ENCODE peak calls at places on chromosomes 13 and 19, in five cellular contexts. G is H9, U is neuronal stem cell, L is H1, V is trophoblast cell. W is an unnamed sample.
A peak's percentile ranks its signal among the peaks of the same experiment; 100 is the strongest.

GRCh38 chr19:51887522-51888498 is at the start of gene ZNF577:
- DNase-seq in L (peak; percentile 82), V (peak; percentile 93), G (peak; percentile 85), U (peak; percentile 78), W (peak; percentile 88)

GRCh38 chr13:53191091-53191490 is 162.5 kb downstream of the OLFM4 start:
- DNase-seq in L (no peak), V (peak; percentile 67), G (peak; percentile 59), U (peak; percentile 75), W (no peak)

GRCh38 chr13:106595623-106596022 is 27.7 kb upstream of the ARGLU1 start:
- DNase-seq in G (no peak), U (no peak), V (no peak), L (no peak), W (no peak)

GRCh38 chr13:39110518-39111097 is 72.4 kb downstream of the NHLRC3 start:
- DNase-seq in G (no peak), L (no peak), U (no peak), V (peak; percentile 42), W (no peak)

GRCh38 chr13:22455036-22455435 is 725.7 kb upstream of the SGCG start:
- DNase-seq in U (no peak), L (no peak), G (no peak), V (no peak), W (no peak)

GRCh38 chr13:114019367-114019766 is 45.5 kb upstream of the C13orf46 start:
- DNase-seq in V (no peak), L (no peak), G (peak; percentile 69), U (no peak), W (no peak)

GRCh38 chr13:39119422-39119821 is 81.2 kb downstream of the NHLRC3 start:
- DNase-seq in V (no peak), U (no peak), L (no peak), G (no peak), W (no peak)

GRCh38 chr13:30622551-30622950 is 4.8 kb downstream of the USPL1 start:
- DNase-seq in L (no peak), U (no peak), G (no peak), V (no peak), W (no peak)

GRCh38 chr19:33401683-33402420 is 28.3 kb downstream of the CEBPG start:
- DNase-seq in G (no peak), L (no peak), U (no peak), V (no peak), W (no peak)

GRCh38 chr19:37931941-37932655 is 25.1 kb downstream of the SIPA1L3 start:
- DNase-seq in G (peak; percentile 81), V (peak; percentile 29), U (peak; percentile 70), L (peak; percentile 78), W (peak; percentile 86)

GRCh38 chr13:20525601-20526544 is at the start of gene CRYL1:
- DNase-seq in L (peak; percentile 56), V (peak; percentile 68), U (peak; percentile 46), G (peak; percentile 45), W (peak; percentile 72)

GRCh38 chr13:110726726-110727125 is 13.2 kb downstream of the ING1 start:
- DNase-seq in L (no peak), G (no peak), U (no peak), V (no peak), W (no peak)

GRCh38 chr13:39968646-39969475 is 313.4 kb downstream of the COG6 start:
- DNase-seq in V (peak; percentile 38), L (no peak), G (no peak), U (no peak), W (no peak)

GRCh38 chr19:50328257-50329145 is 676 bp downstream of the KCNC3 start:
- DNase-seq in U (no peak), V (peak; percentile 38), G (peak; percentile 38), L (peak; percentile 71), W (no peak)

GRCh38 chr13:54078271-54078670 is 1049.7 kb downstream of the OLFM4 start:
- DNase-seq in G (no peak), U (no peak), L (no peak), V (no peak), W (no peak)

GRCh38 chr19:45125975-45126493 is 33.1 kb downstream of the PPP1R37 start:
- DNase-seq in L (peak; percentile 96), U (peak; percentile 41), V (peak; percentile 82), G (peak; percentile 89), W (peak; percentile 63)

GRCh38 chr19:4584670-4585460 is 25.4 kb upstream of the SEMA6B start:
- DNase-seq in L (peak; percentile 84), U (no peak), G (no peak), V (no peak), W (peak; percentile 40)

GRCh38 chr19:29519931-29520330 is 5.9 kb upstream of the VSTM2B start:
- DNase-seq in U (no peak), L (no peak), G (no peak), V (no peak), W (no peak)

GRCh38 chr19:5047251-5047935 is 78.5 kb downstream of the KDM4B start:
- DNase-seq in U (no peak), G (no peak), V (no peak), L (no peak), W (no peak)

GRCh38 chr13:77599351-77599750 is 63.8 kb downstream of the SCEL start:
- DNase-seq in U (no peak), V (no peak), L (no peak), G (no peak), W (no peak)

GRCh38 chr19:47247308-47247990 is 8.9 kb upstream of the CCDC9 start:
- DNase-seq in V (peak; percentile 96), G (peak; percentile 80), U (no peak), L (peak; percentile 92), W (peak; percentile 78)

GRCh38 chr13:35349673-35350278 is 126.7 kb downstream of the MAB21L1 start:
- DNase-seq in L (no peak), U (no peak), G (no peak), V (peak; percentile 65), W (no peak)

GRCh38 chr13:114078501-114079451 is 53.6 kb downstream of the RASA3 start:
- DNase-seq in G (no peak), U (no peak), L (no peak), V (peak; percentile 23), W (peak; percentile 66)

GRCh38 chr19:42596391-42597071 is 1.8 kb upstream of the CEACAM8 start:
- DNase-seq in U (peak; percentile 33), G (peak; percentile 59), L (peak; percentile 82), V (peak; percentile 58), W (no peak)

GRCh38 chr13:69935043-69935442 is 172.6 kb upstream of the ATXN8OS start:
- DNase-seq in V (peak; percentile 11), U (no peak), L (no peak), G (no peak), W (peak; percentile 6)

DNA sequence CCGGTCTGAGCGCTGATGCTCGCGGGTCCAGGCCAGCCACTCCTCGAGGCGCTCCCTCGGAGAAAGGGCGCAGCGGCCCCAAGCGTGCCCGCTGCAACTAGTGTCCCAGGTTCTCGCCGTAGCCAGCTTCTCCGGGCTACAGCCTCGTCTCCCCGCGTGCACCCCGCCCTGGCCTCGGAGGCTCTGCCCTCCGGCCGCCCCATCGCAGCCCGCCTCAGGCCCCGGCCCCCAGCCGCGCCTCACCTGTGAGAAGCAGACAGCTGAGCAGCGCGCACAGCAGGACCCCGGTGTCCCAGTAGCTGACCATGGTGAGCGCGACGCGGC is 429 bp downstream of the FLT1 start:
- DNase-seq in U (peak; percentile 21), G (no peak), V (no peak), L (no peak), W (peak; percentile 52)
- H3K18ac ChIP-seq in U (peak overlapping the region; percentile 21), G (no peak overlapping the region), V (peak overlapping the region; percentile 9), L (peak overlapping the region; percentile 16), W (peak overlapping the region; percentile 26)

GRCh38 chr13:95713651-95714050 is 36.7 kb downstream of the DNAJC3 start:
- DNase-seq in V (peak; percentile 44), G (no peak), U (no peak), L (no peak), W (peak; percentile 31)
- H3K9me3 ChIP-seq in V (peaks cover 1% of the 10 kb centered on the region), G (no peaks in the 10 kb centered on the region), U (peaks cover 4% of the 10 kb centered on the region), L (no peaks in the 10 kb centered on the region), W (no peaks in the 10 kb centered on the region)

DNA sequence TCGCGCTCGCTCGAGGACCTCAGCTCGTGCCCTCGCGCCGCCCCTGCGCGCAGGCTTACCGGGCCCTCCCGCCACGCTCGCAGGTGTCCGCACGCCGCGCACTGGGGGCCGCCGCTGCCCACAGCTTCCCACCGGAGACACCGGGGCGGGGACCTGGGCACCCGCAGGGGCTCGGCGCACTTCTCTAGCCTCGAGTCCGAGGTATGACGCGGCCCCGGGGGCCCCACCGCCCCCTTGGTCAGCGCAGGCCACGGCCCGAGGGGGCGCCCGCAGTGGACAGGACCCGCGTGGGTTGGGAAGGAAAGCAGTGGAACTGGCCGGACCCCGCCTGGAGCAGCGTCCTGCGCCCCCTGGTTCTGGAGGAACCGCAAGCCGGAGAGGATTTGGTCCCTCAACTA is 2.1 kb upstream of the GRWD1 start:
- DNase-seq in U (no peak), L (no peak), G (no peak), V (no peak), W (no peak)
- H2BK12ac ChIP-seq in U (no peak overlapping the region), L (no peak overlapping the region), G (no peak overlapping the region), V (no peak overlapping the region), W (no peak overlapping the region)

DNA sequence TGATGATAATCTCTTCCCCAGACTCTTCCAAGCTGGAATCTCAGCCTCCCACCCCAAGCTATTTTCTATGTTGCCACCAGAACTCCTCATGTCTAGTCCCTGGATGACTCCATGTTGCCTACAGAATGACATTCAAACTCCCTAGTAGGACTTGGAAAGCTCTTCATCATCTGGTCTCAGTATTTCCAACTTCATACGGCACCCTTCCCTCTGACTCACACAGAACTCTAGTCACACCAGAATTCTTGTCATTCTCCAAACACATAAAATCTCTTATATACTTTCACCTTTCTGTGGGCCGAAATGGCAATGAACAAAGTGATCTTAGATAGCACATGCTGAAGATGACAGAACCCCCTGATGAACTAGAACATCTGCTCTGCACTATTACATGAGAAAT is 86.2 kb downstream of the CAB39L start:
- DNase-seq in U (no peak), G (no peak), L (no peak), V (peak; percentile 87), W (peak; percentile 50)
- H3K18ac ChIP-seq in U (no peak overlapping the region), G (no peak overlapping the region), L (no peak overlapping the region), V (no peak overlapping the region), W (no peak overlapping the region)

GRCh38 chr19:1146858-1147780 is 26.9 kb downstream of the SBNO2 start:
- DNase-seq in U (no peak), L (no peak), G (no peak), V (no peak), W (no peak)
- H3K9me3 ChIP-seq in U (no peaks in the 10 kb centered on the region), L (no peaks in the 10 kb centered on the region), G (no peaks in the 10 kb centered on the region), V (peaks cover 10% of the 10 kb centered on the region), W (no peaks in the 10 kb centered on the region)

DNA sequence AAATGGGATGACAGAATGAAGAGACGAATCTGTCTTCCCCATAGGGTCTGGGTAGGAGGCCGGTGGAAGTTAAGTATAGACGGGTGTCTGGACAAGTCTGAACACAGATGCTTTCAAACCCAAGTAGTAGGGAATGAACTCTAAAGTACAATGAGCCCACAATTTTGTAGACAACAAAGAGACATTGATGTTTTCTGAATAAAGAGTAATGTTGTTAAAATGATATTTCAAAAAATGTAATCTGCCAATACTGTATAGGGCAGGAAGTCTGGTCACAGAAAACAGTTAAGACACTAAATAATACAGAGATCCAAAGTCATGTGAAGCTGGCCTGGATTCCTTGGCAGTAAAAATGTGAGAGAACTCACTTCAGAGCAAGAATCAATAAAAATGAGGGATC is 125.5 kb downstream of the ENOX1 start:
- DNase-seq in U (no peak), V (no peak), G (no peak), L (no peak), W (no peak)
- H2BK12ac ChIP-seq in U (no peak overlapping the region), V (no peak overlapping the region), G (no peak overlapping the region), L (no peak overlapping the region), W (no peak overlapping the region)